ENCODE peak calls at places on chromosomes 4 and X, in eight cellular contexts. One of them, this sample, is unnamed.

GRCh38 chr4:54230479-54231418 is 1.7 kb downstream of the PDGFRA start:
- DNase-seq in naive B cell: peak
- DNase-seq in activated B cell treated with CpG ODN at 0.5 μM for 24 hours: no peak
- DNase-seq in left lobe of liver: peak
- DNase-seq in AG09309: no peak
- DNase-seq in NCI-H446: no peak
- DNase-seq in HTR-8/SVneo: no peak
- DNase-seq in EL: peak
- DNase-seq in this sample: peak

GRCh38 chrX:115949900-115950822 is 220.4 kb upstream of the AGTR2 start:
- DNase-seq in naive B cell: no peak
- DNase-seq in left lobe of liver: no peak
- DNase-seq in AG09309: no peak
- DNase-seq in activated B cell treated with CpG ODN at 0.5 μM for 24 hours: no peak
- DNase-seq in EL: no peak
- DNase-seq in HTR-8/SVneo: no peak
- DNase-seq in NCI-H446: peak
- DNase-seq in this sample: no peak

GRCh38 chr4:76960014-76960413 is 10.5 kb downstream of the SEPTIN11 start:
- DNase-seq in HTR-8/SVneo: no peak
- DNase-seq in NCI-H446: no peak
- DNase-seq in left lobe of liver: no peak
- DNase-seq in activated B cell treated with CpG ODN at 0.5 μM for 24 hours: no peak
- DNase-seq in EL: no peak
- DNase-seq in naive B cell: no peak
- DNase-seq in AG09309: no peak
- DNase-seq in this sample: no peak

GRCh38 chr4:149836546-149836945 is 20.9 kb upstream of the IQCM start:
- DNase-seq in AG09309: peak
- DNase-seq in HTR-8/SVneo: peak
- DNase-seq in NCI-H446: no peak
- DNase-seq in EL: peak
- DNase-seq in left lobe of liver: no peak
- DNase-seq in naive B cell: no peak
- DNase-seq in activated B cell treated with CpG ODN at 0.5 μM for 24 hours: no peak
- DNase-seq in this sample: no peak

GRCh38 chr4:79083406-79084010 is 144.3 kb upstream of the PAQR3 start:
- DNase-seq in EL: no peak
- DNase-seq in left lobe of liver: no peak
- DNase-seq in naive B cell: no peak
- DNase-seq in HTR-8/SVneo: no peak
- DNase-seq in NCI-H446: no peak
- DNase-seq in AG09309: no peak
- DNase-seq in activated B cell treated with CpG ODN at 0.5 μM for 24 hours: no peak
- DNase-seq in this sample: no peak

GRCh38 chrX:10534611-10535010 is 85.8 kb downstream of the MID1 start:
- DNase-seq in EL: peak
- DNase-seq in AG09309: no peak
- DNase-seq in left lobe of liver: no peak
- DNase-seq in HTR-8/SVneo: no peak
- DNase-seq in NCI-H446: no peak
- DNase-seq in activated B cell treated with CpG ODN at 0.5 μM for 24 hours: no peak
- DNase-seq in naive B cell: no peak
- DNase-seq in this sample: no peak

GRCh38 chr4:94803181-94803580 is 45.4 kb downstream of the BMPR1B start:
- DNase-seq in NCI-H446: no peak
- DNase-seq in HTR-8/SVneo: no peak
- DNase-seq in left lobe of liver: no peak
- DNase-seq in activated B cell treated with CpG ODN at 0.5 μM for 24 hours: no peak
- DNase-seq in naive B cell: no peak
- DNase-seq in EL: no peak
- DNase-seq in AG09309: no peak
- DNase-seq in this sample: no peak

GRCh38 chr4:133151681-133152329 is 2.7 kb downstream of the PCDH10 start:
- DNase-seq in activated B cell treated with CpG ODN at 0.5 μM for 24 hours: no peak
- DNase-seq in AG09309: no peak
- DNase-seq in EL: peak
- DNase-seq in naive B cell: no peak
- DNase-seq in left lobe of liver: no peak
- DNase-seq in NCI-H446: no peak
- DNase-seq in HTR-8/SVneo: peak
- DNase-seq in this sample: no peak

GRCh38 chr4:165394275-165394674 is 15.5 kb downstream of the CPE start:
- DNase-seq in EL: peak
- DNase-seq in left lobe of liver: no peak
- DNase-seq in naive B cell: no peak
- DNase-seq in activated B cell treated with CpG ODN at 0.5 μM for 24 hours: no peak
- DNase-seq in NCI-H446: no peak
- DNase-seq in AG09309: no peak
- DNase-seq in HTR-8/SVneo: no peak
- DNase-seq in this sample: no peak

GRCh38 chr4:159685406-159686092 is 582.7 kb downstream of the RAPGEF2 start:
- DNase-seq in HTR-8/SVneo: no peak
- DNase-seq in naive B cell: no peak
- DNase-seq in left lobe of liver: no peak
- DNase-seq in AG09309: no peak
- DNase-seq in NCI-H446: no peak
- DNase-seq in EL: no peak
- DNase-seq in activated B cell treated with CpG ODN at 0.5 μM for 24 hours: no peak
- DNase-seq in this sample: no peak

GRCh38 chr4:5554376-5554775 is 154.0 kb downstream of the EVC2 start:
- DNase-seq in NCI-H446: no peak
- DNase-seq in naive B cell: no peak
- DNase-seq in HTR-8/SVneo: no peak
- DNase-seq in activated B cell treated with CpG ODN at 0.5 μM for 24 hours: no peak
- DNase-seq in AG09309: no peak
- DNase-seq in EL: no peak
- DNase-seq in left lobe of liver: no peak
- DNase-seq in this sample: no peak

GRCh38 chr4:129455462-129455861 is 359.5 kb downstream of the C4orf33 start:
- DNase-seq in naive B cell: no peak
- DNase-seq in left lobe of liver: no peak
- DNase-seq in EL: peak
- DNase-seq in NCI-H446: no peak
- DNase-seq in AG09309: no peak
- DNase-seq in activated B cell treated with CpG ODN at 0.5 μM for 24 hours: no peak
- DNase-seq in HTR-8/SVneo: no peak
- DNase-seq in this sample: no peak

GRCh38 chr4:22969314-22969896 is 276.7 kb downstream of the GBA3 start:
- DNase-seq in naive B cell: no peak
- DNase-seq in AG09309: peak
- DNase-seq in NCI-H446: no peak
- DNase-seq in EL: peak
- DNase-seq in left lobe of liver: no peak
- DNase-seq in activated B cell treated with CpG ODN at 0.5 μM for 24 hours: no peak
- DNase-seq in HTR-8/SVneo: peak
- DNase-seq in this sample: no peak

GRCh38 chr4:41072021-41072777 is 142.1 kb downstream of the APBB2 start:
- DNase-seq in HTR-8/SVneo: no peak
- DNase-seq in NCI-H446: no peak
- DNase-seq in EL: peak
- DNase-seq in naive B cell: no peak
- DNase-seq in AG09309: no peak
- DNase-seq in left lobe of liver: no peak
- DNase-seq in activated B cell treated with CpG ODN at 0.5 μM for 24 hours: no peak
- DNase-seq in this sample: no peak

GRCh38 chr4:156173937-156174336 is 220.3 kb upstream of the CTSO start:
- DNase-seq in AG09309: no peak
- DNase-seq in naive B cell: no peak
- DNase-seq in activated B cell treated with CpG ODN at 0.5 μM for 24 hours: no peak
- DNase-seq in HTR-8/SVneo: no peak
- DNase-seq in EL: no peak
- DNase-seq in left lobe of liver: no peak
- DNase-seq in NCI-H446: no peak
- DNase-seq in this sample: no peak

GRCh38 chr4:48375651-48376291 is 34.4 kb downstream of the SLAIN2 start:
- DNase-seq in naive B cell: no peak
- DNase-seq in EL: peak
- DNase-seq in NCI-H446: no peak
- DNase-seq in activated B cell treated with CpG ODN at 0.5 μM for 24 hours: no peak
- DNase-seq in left lobe of liver: peak
- DNase-seq in AG09309: peak
- DNase-seq in HTR-8/SVneo: peak
- DNase-seq in this sample: no peak

GRCh38 chrX:103360092-103360491 is 3.8 kb downstream of the TCEAL9 start:
- DNase-seq in EL: no peak
- DNase-seq in NCI-H446: no peak
- DNase-seq in left lobe of liver: no peak
- DNase-seq in HTR-8/SVneo: no peak
- DNase-seq in activated B cell treated with CpG ODN at 0.5 μM for 24 hours: no peak
- DNase-seq in naive B cell: no peak
- DNase-seq in AG09309: no peak
- DNase-seq in this sample: no peak

GRCh38 chr4:28451346-28451745 is 1590.7 kb downstream of the STIM2 start:
- DNase-seq in AG09309: no peak
- DNase-seq in NCI-H446: no peak
- DNase-seq in naive B cell: no peak
- DNase-seq in EL: no peak
- DNase-seq in HTR-8/SVneo: no peak
- DNase-seq in left lobe of liver: no peak
- DNase-seq in activated B cell treated with CpG ODN at 0.5 μM for 24 hours: no peak
- DNase-seq in this sample: no peak